ENCODE peak calls at places on chromosomes 11 and 22, in six cellular contexts. P is IMR-90, N is H9, R is H1, G is neuronal stem cell, Y is mesenchymal stem cell. E is an unnamed sample.

GRCh38 chr22:37330200-37331033 is 48.1 kb downstream of the CYTH4 start:
- DNase-seq in P (peak), N (peak), R (peak), G (peak), Y (peak), E (no peak)

GRCh38 chr11:133821776-133822175 is 23.5 kb downstream of the SPATA19 start:
- DNase-seq in P (no peak), N (peak), R (peak), G (peak), Y (no peak), E (peak)

GRCh38 chr11:16744128-16744725 is 5.8 kb downstream of the C11orf58 start:
- DNase-seq in P (no peak), N (no peak), R (no peak), G (no peak), Y (no peak), E (no peak)

GRCh38 chr22:46071451-46072029 is 78.8 kb upstream of the PPARA start:
- DNase-seq in P (peak), N (peak), R (peak), G (no peak), Y (peak), E (no peak)

GRCh38 chr11:48018561-48019229 is 38.3 kb downstream of the PTPRJ start:
- DNase-seq in P (no peak), N (peak), R (peak), G (peak), Y (no peak), E (no peak)

GRCh38 chr22:23752090-23752691 is 1.3 kb upstream of the ZNF70 start:
- DNase-seq in P (no peak), N (no peak), R (no peak), G (no peak), Y (no peak), E (no peak)

GRCh38 chr11:127651175-127651887 is 650.8 kb upstream of the KIRREL3 start:
- DNase-seq in P (peak), N (no peak), R (no peak), G (no peak), Y (peak), E (peak)

GRCh38 chr11:68343761-68344256 is 31.4 kb downstream of the LRP5 start:
- DNase-seq in P (no peak), N (no peak), R (no peak), G (no peak), Y (no peak), E (peak)

GRCh38 chr11:61603667-61604066 is 22.8 kb upstream of the SYT7 start:
- DNase-seq in P (no peak), N (peak), R (no peak), G (no peak), Y (no peak), E (no peak)

GRCh38 chr11:128179512-128179911 is 407.8 kb downstream of the ETS1 start:
- DNase-seq in P (no peak), N (no peak), R (no peak), G (no peak), Y (no peak), E (no peak)

GRCh38 chr11:93573184-93573583 is 30.0 kb upstream of the SMCO4 start:
- DNase-seq in P (no peak), N (no peak), R (no peak), G (no peak), Y (no peak), E (no peak)

GRCh38 chr11:5694642-5695041 is 5.1 kb downstream of the TRIM22 start:
- DNase-seq in P (no peak), N (no peak), R (no peak), G (no peak), Y (no peak), E (no peak)

GRCh38 chr11:86360775-86361395 is 13.8 kb upstream of the CCDC81 start:
- DNase-seq in P (peak), N (no peak), R (no peak), G (no peak), Y (peak), E (no peak)

GRCh38 chr22:30969532-30970355 is 679 bp downstream of the TUG1 start:
- DNase-seq in P (peak), N (peak), R (no peak), G (no peak), Y (peak), E (peak)

GRCh38 chr11:2468363-2469240 is 23.8 kb downstream of the KCNQ1 start:
- DNase-seq in P (no peak), N (no peak), R (no peak), G (no peak), Y (no peak), E (no peak)

GRCh38 chr11:118057424-118058145 is 19.3 kb upstream of the TMPRSS4 start:
- DNase-seq in P (no peak), N (no peak), R (no peak), G (no peak), Y (no peak), E (no peak)

GRCh38 chr22:19958083-19959042 is 16.7 kb upstream of the TXNRD2 start:
- DNase-seq in P (peak), N (no peak), R (no peak), G (no peak), Y (peak), E (no peak)

GRCh38 chr11:61486004-61486615 is 22.4 kb upstream of the LRRC10B start:
- DNase-seq in P (no peak), N (no peak), R (no peak), G (no peak), Y (no peak), E (no peak)

GRCh38 chr11:22778642-22779041 is 51.0 kb downstream of the SVIP start:
- DNase-seq in P (no peak), N (no peak), R (no peak), G (no peak), Y (no peak), E (no peak)

GRCh38 chr11:79092791-79093313 is 348.0 kb downstream of the TENM4 start:
- DNase-seq in P (peak), N (no peak), R (no peak), G (no peak), Y (peak), E (peak)

GRCh38 chr22:27769012-27769411 is 32.5 kb downstream of the MN1 start:
- DNase-seq in P (no peak), N (no peak), R (no peak), G (no peak), Y (no peak), E (no peak)
- H2AFZ ChIP-seq in P (no peak), N (no peak), R (no peak), G (no peak), Y (no peak), E (no peak)

GRCh38 chr22:35587447-35587870 is 29.7 kb downstream of the MB start:
- DNase-seq in P (no peak), N (no peak), R (no peak), G (no peak), Y (no peak), E (no peak)
- H3K4me2 ChIP-seq in P (no peak), N (no peak), R (no peak), G (no peak), Y (no peak), E (no peak)

GRCh38 chr11:10351435-10351767 is 46.5 kb downstream of the ADM start:
- DNase-seq in P (no peak), N (no peak), R (no peak), G (no peak), Y (no peak), E (peak)
- H3K4ac ChIP-seq in P (peak), N (peak), R (peak), G (no peak), Y (no peak), E (no peak)

GRCh38 chr22:32413715-32414114 is 1.7 kb upstream of the RTCB start:
- DNase-seq in P (peak), N (no peak), R (no peak), G (no peak), Y (peak), E (peak)
- H2AFZ ChIP-seq in P (no peak), N (no peak), R (peak), G (peak), Y (no peak), E (no peak)